ENCODE peak calls at places on chromosome 21, in four cellular contexts. C, S, U and I are unnamed samples.

GRCh38 chr21:46347791-46348381 is 23.9 kb downstream of the PCNT start:
- DNase-seq in S (peak; percentile 80), C (no peak), U (peak; percentile 66), I (no peak)

GRCh38 chr21:43361493-43362296 is 65.2 kb downstream of the SIK1 start:
- DNase-seq in C (no peak), U (peak; percentile 69), S (peak; percentile 79), I (no peak)

GRCh38 chr21:27586986-27587385 is 620.1 kb upstream of the ADAMTS5 start:
- DNase-seq in C (no peak), U (no peak), S (no peak), I (no peak)

GRCh38 chr21:45952974-45953373 is 28.6 kb upstream of the COL6A1 start:
- DNase-seq in C (no peak), S (no peak), U (no peak), I (no peak)

GRCh38 chr21:21806711-21807597 is 808.7 kb downstream of the NCAM2 start:
- DNase-seq in S (no peak), U (peak; percentile 5), C (no peak), I (no peak)

GRCh38 chr21:23936224-23936623 is 1671.1 kb downstream of the MRPL39 start:
- DNase-seq in U (peak; percentile 50), S (no peak), C (no peak), I (no peak)

GRCh38 chr21:39014751-39015150 is 168.5 kb downstream of the PSMG1 start:
- DNase-seq in S (no peak), C (no peak), U (peak; percentile 99), I (no peak)

GRCh38 chr21:28639742-28640141 is 352.9 kb downstream of the LTN1 start:
- DNase-seq in S (no peak), C (no peak), U (peak; percentile 28), I (no peak)

GRCh38 chr21:27291006-27291405 is 324.1 kb upstream of the ADAMTS5 start:
- DNase-seq in S (no peak), U (no peak), C (no peak), I (no peak)

GRCh38 chr21:20661745-20662470 is 336.3 kb upstream of the NCAM2 start:
- DNase-seq in S (no peak), C (no peak), U (no peak), I (no peak)

GRCh38 chr21:14916676-14917141 is 148.1 kb downstream of the NRIP1 start:
- DNase-seq in U (peak; percentile 48), C (no peak), S (no peak), I (no peak)

GRCh38 chr21:31310750-31311149 is 33.3 kb downstream of the TIAM1 start:
- DNase-seq in C (no peak), S (no peak), U (peak; percentile 56), I (no peak)

GRCh38 chr21:29378814-29379213 is 80.1 kb downstream of the BACH1 start:
- DNase-seq in S (no peak), U (peak; percentile 22), C (no peak), I (no peak)

GRCh38 chr21:40386301-40386911 is 460.6 kb downstream of the DSCAM start:
- DNase-seq in C (peak; percentile 52), S (peak; percentile 31), U (no peak), I (peak; percentile 56)

GRCh38 chr21:45954271-45954670 is 27.3 kb upstream of the COL6A1 start:
- DNase-seq in S (no peak), U (peak; percentile 54), C (no peak), I (no peak)

GRCh38 chr21:31395268-31395667 is 51.2 kb upstream of the TIAM1 start:
- DNase-seq in S (no peak), C (no peak), U (no peak), I (no peak)

GRCh38 chr21:21290751-21291150 is 292.5 kb downstream of the NCAM2 start:
- DNase-seq in U (no peak), C (no peak), S (no peak), I (no peak)

GRCh38 chr21:32886339-32886738 is 114.8 kb upstream of the PAXBP1 start:
- DNase-seq in S (no peak), U (no peak), C (no peak), I (no peak)

GRCh38 chr21:46357684-46358425 is 33.9 kb downstream of the PCNT start:
- DNase-seq in S (no peak), U (no peak), C (no peak), I (no peak)

GRCh38 chr21:31354604-31355443 is 10.8 kb upstream of the TIAM1 start:
- DNase-seq in S (no peak), C (peak; percentile 45), U (peak; percentile 57), I (peak; percentile 87)

DNA sequence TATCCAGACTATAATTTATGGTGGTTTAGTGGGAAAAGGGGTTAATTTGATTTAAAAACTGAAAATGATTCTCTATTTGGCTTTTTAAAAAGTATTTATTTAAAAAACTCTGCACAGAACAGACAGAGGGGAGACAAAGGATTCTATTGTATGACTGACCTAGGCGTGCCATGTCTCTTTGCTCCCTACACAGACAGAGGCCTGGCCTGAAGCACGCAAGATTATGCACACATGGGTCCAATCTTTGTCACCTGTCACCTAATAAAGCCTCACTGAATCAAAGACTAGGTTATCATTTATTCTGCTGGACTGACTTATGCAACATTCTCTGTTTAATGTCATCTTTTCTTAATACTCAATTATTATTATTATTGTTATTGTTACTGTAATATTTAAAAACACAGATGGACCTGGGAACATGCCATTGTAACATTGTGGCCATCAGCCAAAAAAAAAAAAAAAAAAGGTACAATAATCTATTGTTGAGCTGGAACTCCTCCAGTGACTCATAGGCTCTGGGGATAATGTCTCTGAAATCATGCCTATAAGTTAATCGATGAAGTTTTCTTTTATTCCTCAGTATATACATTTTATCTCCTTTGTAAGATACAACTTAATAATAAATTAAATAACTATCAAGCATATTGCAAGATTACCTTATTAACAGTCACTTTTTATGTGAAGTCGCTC is 112.1 kb downstream of the RUNX1 start:
- DNase-seq in S (no peak), U (no peak), C (no peak), I (no peak)
- H3K4me1 ChIP-seq in S (no peaks in the 10 kb centered on the region), U (peaks cover 5% of the 10 kb centered on the region), C (peaks cover 6% of the 10 kb centered on the region), I (no peaks in the 10 kb centered on the region)

GRCh38 chr21:42361286-42361685 is 5.0 kb downstream of the TFF1 start:
- DNase-seq in U (no peak), S (no peak), C (no peak), I (no peak)
- H3K4me3 ChIP-seq in U (no peak overlapping the region), S (no peak overlapping the region), C (no peak overlapping the region), I (no peak overlapping the region)

GRCh38 chr21:25687787-25688186 is 46.9 kb downstream of the ATP5PF start:
- DNase-seq in U (no peak), S (no peak), C (no peak), I (no peak)
- H3K4me1 ChIP-seq in U (no peaks in the 10 kb centered on the region), S (peaks cover 19% of the 10 kb centered on the region), C (no peaks in the 10 kb centered on the region), I (no peaks in the 10 kb centered on the region)

DNA sequence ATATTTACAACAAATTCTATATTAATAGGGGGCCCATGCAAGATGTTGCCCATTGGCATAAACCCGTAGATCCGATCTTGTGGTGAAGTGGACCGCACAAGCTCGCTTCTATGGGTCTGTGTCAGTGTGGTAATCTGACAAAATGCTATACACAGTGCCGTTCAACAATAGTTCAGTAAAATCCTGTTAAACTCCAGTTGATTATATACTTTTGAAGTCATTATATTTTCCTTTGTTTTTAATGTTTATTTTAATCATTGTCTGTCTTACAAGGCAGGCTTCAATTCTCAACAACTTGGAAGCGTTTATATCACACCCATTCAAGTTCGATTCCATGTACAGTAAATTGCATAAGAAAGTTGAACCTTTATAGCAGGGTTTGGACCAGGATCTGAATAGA is 809.3 kb downstream of the USP25 start:
- DNase-seq in U (no peak), S (no peak), C (no peak), I (no peak)
- H3K4me3 ChIP-seq in U (no peak overlapping the region), S (no peak overlapping the region), C (no peak overlapping the region), I (peak overlapping the region; percentile 70)

GRCh38 chr21:35491920-35492678 is 443.0 kb upstream of the RUNX1 start:
- DNase-seq in U (no peak), C (no peak), S (no peak), I (no peak)
- H3K4me1 ChIP-seq in U (no peaks in the 10 kb centered on the region), C (no peaks in the 10 kb centered on the region), S (no peaks in the 10 kb centered on the region), I (no peaks in the 10 kb centered on the region)

GRCh38 chr21:44649701-44650100 is 3.5 kb downstream of the KRTAP10-11 start:
- DNase-seq in C (no peak), U (no peak), S (no peak), I (no peak)
- H3K4me3 ChIP-seq in C (no peak overlapping the region), U (no peak overlapping the region), S (no peak overlapping the region), I (no peak overlapping the region)

GRCh38 chr21:34075099-34075425 is 1.7 kb downstream of the MRPS6 start:
- DNase-seq in S (no peak), C (no peak), U (no peak), I (no peak)
- H3K4me1 ChIP-seq in S (peaks cover 38% of the 10 kb centered on the region), C (peaks cover 7% of the 10 kb centered on the region), U (no peaks in the 10 kb centered on the region), I (peaks cover 17% of the 10 kb centered on the region)